ENCODE peak calls at places on chromosome 18, in seven cellular contexts. E, C, Q, V, X, T and I are unnamed samples.

GRCh38 chr18:55401638-55402191 is 186.3 kb downstream of the TCF4 start:
- DNase-seq in C (peak; percentile 19), X (no peak), Q (no peak), T (peak; percentile 95), V (no peak), E (peak; percentile 86), I (no peak)

GRCh38 chr18:35040988-35041751 is at the start of gene MAPRE2:
- DNase-seq in X (peak; percentile 100), V (peak; percentile 98), C (peak; percentile 98), Q (peak; percentile 99), T (peak; percentile 97), E (peak; percentile 98), I (peak; percentile 86)

GRCh38 chr18:23703057-23703986 is 14.1 kb downstream of the LAMA3 start:
- DNase-seq in V (peak; percentile 29), X (no peak), T (peak; percentile 68), C (no peak), Q (no peak), E (peak; percentile 92), I (no peak)

GRCh38 chr18:41745166-41746049 is 209.6 kb upstream of the PIK3C3 start:
- DNase-seq in V (peak; percentile 66), C (peak; percentile 36), T (peak; percentile 32), X (no peak), E (peak; percentile 73), Q (no peak), I (no peak)

GRCh38 chr18:2050016-2050415 is 521.3 kb downstream of the METTL4 start:
- DNase-seq in T (peak; percentile 31), V (no peak), E (peak; percentile 29), X (no peak), C (no peak), Q (no peak), I (peak; percentile 56)

GRCh38 chr18:25222648-25223047 is 129.3 kb downstream of the ZNF521 start:
- DNase-seq in V (no peak), T (no peak), C (no peak), Q (no peak), E (no peak), X (no peak), I (no peak)

GRCh38 chr18:46706968-46707367 is 49.9 kb downstream of the ST8SIA5 start:
- DNase-seq in E (no peak), C (no peak), V (no peak), X (no peak), T (no peak), Q (no peak), I (peak; percentile 45)

GRCh38 chr18:5890606-5891360 is 4.5 kb downstream of the TMEM200C start:
- DNase-seq in Q (no peak), X (peak; percentile 54), T (no peak), V (peak; percentile 55), C (peak; percentile 56), E (no peak), I (no peak)

GRCh38 chr18:62555135-62555534 is 32.3 kb downstream of the ZCCHC2 start:
- DNase-seq in Q (no peak), T (no peak), E (peak; percentile 35), X (no peak), C (no peak), V (no peak), I (no peak)

GRCh38 chr18:12868576-12868975 is 15.5 kb downstream of the PTPN2 start:
- DNase-seq in Q (no peak), T (no peak), C (no peak), E (no peak), X (no peak), V (no peak), I (no peak)

GRCh38 chr18:63974991-63975390 is 5.1 kb downstream of the SERPINB8 start:
- DNase-seq in T (peak; percentile 52), E (peak; percentile 76), C (no peak), X (no peak), V (peak; percentile 29), Q (no peak), I (no peak)

GRCh38 chr18:78494204-78494603 is 485.4 kb upstream of the SALL3 start:
- DNase-seq in Q (no peak), V (no peak), X (no peak), E (no peak), C (no peak), T (no peak), I (no peak)

GRCh38 chr18:44341759-44342158 is 338.9 kb upstream of the SETBP1 start:
- DNase-seq in E (no peak), Q (no peak), V (no peak), C (no peak), T (no peak), X (no peak), I (no peak)

GRCh38 chr18:4455113-4455811 is at the start of gene DLGAP1:
- DNase-seq in C (no peak), T (no peak), E (peak; percentile 4), Q (no peak), X (peak; percentile 83), V (peak; percentile 25), I (peak; percentile 5)

GRCh38 chr18:48879008-48879431 is 71.7 kb downstream of the SMAD7 start:
- DNase-seq in T (no peak), C (no peak), Q (no peak), E (no peak), V (no peak), X (peak; percentile 61), I (no peak)

GRCh38 chr18:59697236-59697932 is at the start of gene CCBE1:
- DNase-seq in E (peak; percentile 78), T (peak; percentile 70), Q (peak; percentile 59), X (peak; percentile 71), C (peak; percentile 56), V (peak; percentile 79), I (no peak)

GRCh38 chr18:75341897-75342296 is 85.6 kb downstream of the SMIM21 start:
- DNase-seq in Q (peak; percentile 42), C (no peak), X (no peak), T (no peak), E (no peak), V (peak; percentile 66), I (no peak)

GRCh38 chr18:9707381-9708056 is 582 bp upstream of the RAB31 start:
- DNase-seq in X (peak; percentile 73), V (no peak), T (peak; percentile 49), Q (peak; percentile 56), C (no peak), E (peak; percentile 69), I (no peak)

GRCh38 chr18:74050807-74051206 is 96.8 kb downstream of the FBXO15 start:
- DNase-seq in E (no peak), X (no peak), V (no peak), Q (no peak), C (no peak), T (no peak), I (no peak)

GRCh38 chr18:30034818-30035217 is 1007.7 kb downstream of the DSC3 start:
- DNase-seq in T (no peak), X (no peak), Q (no peak), V (no peak), E (no peak), C (no peak), I (no peak)

GRCh38 chr18:23502516-23503037 is 734 bp upstream of the RMC1 start:
- DNase-seq in Q (no peak), V (no peak), X (no peak), C (no peak), E (no peak), T (no peak), I (no peak)

GRCh38 chr18:61951396-61951795 is 58.6 kb upstream of the RNF152 start:
- DNase-seq in C (no peak), E (no peak), T (no peak), X (no peak), V (no peak), Q (no peak), I (no peak)

GRCh38 chr18:8493141-8493540 is 116.1 kb upstream of the RAB12 start:
- DNase-seq in V (no peak), X (peak; percentile 16), T (no peak), C (no peak), Q (no peak), E (no peak), I (no peak)

GRCh38 chr18:74451148-74451547 is 6.0 kb downstream of the DIPK1C start:
- DNase-seq in T (no peak), V (no peak), X (peak; percentile 29), C (no peak), E (no peak), Q (no peak), I (no peak)

GRCh38 chr18:74631242-74632087 is 33.8 kb downstream of the ZNF407 start:
- DNase-seq in C (no peak), T (peak; percentile 69), Q (no peak), V (no peak), X (no peak), E (peak; percentile 87), I (no peak)

GRCh38 chr18:12246849-12247808 is 7.0 kb upstream of the CIDEA start:
- DNase-seq in T (no peak), X (no peak), C (no peak), V (no peak), Q (no peak), E (peak; percentile 72), I (no peak)

GRCh38 chr18:62264984-62265383 is 60.1 kb upstream of the TNFRSF11A start:
- DNase-seq in Q (no peak), C (no peak), X (no peak), E (no peak), T (no peak), V (no peak), I (no peak)

GRCh38 chr18:3177902-3178687 is 41.7 kb downstream of the MYOM1 start:
- DNase-seq in T (peak; percentile 6), V (no peak), C (peak; percentile 20), X (peak; percentile 79), E (no peak), Q (peak; percentile 67), I (no peak)
- H3K4me3 ChIP-seq in T (no peak overlapping the region), V (no peak overlapping the region), C (no peak overlapping the region), X (no peak overlapping the region), E (no peak overlapping the region), Q (no peak overlapping the region), I (no peak overlapping the region)

GRCh38 chr18:50586710-50587109 is 26.8 kb downstream of the MAPK4 start:
- DNase-seq in T (no peak), Q (no peak), C (no peak), X (no peak), E (peak; percentile 7), V (no peak), I (no peak)
- TF ChIP-seq CTCF in T (no peak), Q (no peak), C (peak; percentile 34), X (peak; percentile 8), E (no peak), V (peak; percentile 1), I (peak; percentile 18)

DNA sequence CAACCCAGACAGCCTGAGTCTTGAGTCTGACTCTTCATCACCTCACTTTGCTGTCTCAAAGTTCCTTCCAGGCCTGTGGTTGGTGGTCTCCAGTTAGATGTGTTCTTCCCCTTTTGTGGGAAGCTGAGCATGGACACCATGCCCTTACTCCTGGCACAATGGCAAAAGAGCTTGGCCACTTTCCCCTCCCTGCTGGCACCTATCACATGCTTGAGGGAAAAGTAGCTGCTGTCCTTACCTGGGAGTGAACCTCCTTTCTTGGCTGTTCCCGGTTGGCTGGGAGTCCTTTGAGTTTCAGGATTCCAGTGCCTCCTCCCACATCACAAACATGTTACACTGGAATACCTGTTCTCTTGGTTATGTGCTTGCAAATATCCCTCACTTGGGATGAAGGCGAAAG is 97.8 kb downstream of the GATA6 start:
- DNase-seq in X (no peak), Q (peak; percentile 66), T (no peak), V (no peak), C (no peak), E (no peak), I (no peak)
- H3K4me3 ChIP-seq in X (no peak overlapping the region), Q (peak overlapping the region; percentile 44), T (no peak overlapping the region), V (no peak overlapping the region), C (no peak overlapping the region), E (no peak overlapping the region), I (no peak overlapping the region)

DNA sequence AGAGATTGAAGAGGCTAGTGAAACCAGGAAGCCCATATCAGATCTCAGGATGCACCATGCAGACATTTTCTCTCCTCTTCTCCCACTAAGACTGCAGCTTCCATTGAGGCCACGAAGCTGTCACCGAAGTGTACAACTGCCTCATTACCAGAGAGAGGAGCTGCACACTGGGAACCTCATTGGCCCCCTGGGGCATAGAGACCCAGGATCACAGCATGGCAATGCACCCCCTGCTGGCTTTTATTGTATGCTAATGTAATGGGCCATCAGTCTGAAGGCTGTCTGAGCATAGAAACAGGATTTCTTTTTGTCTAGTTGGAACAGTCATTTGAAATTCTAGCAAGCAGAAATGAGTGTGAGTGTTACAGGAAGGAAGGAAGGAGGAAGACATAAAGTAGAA is 861.6 kb upstream of the CELF4 start:
- DNase-seq in Q (no peak), E (no peak), X (no peak), T (no peak), C (no peak), V (peak; percentile 67), I (no peak)
- TF ChIP-seq CTCF in Q (no peak), E (no peak), X (no peak), T (no peak), C (no peak), V (peak; percentile 50), I (no peak)